ENCODE peak calls at places on chromosomes 1 and 21, in eight cellular contexts. F is cardiac muscle cell, T is Karpas-422, R is astrocyte, J is spleen, V is dorsolateral prefrontal cortex, D is GM06990, P is transverse colon. X is an unnamed sample.

GRCh38 chr1:12541274-12542137 is 76.5 kb downstream of the DHRS3 start:
- DNase-seq in F (peak; percentile 33), R (peak; percentile 86), V (no peak), J (no peak), D (no peak), T (no peak), P (peak; percentile 5), X (peak; percentile 55)

GRCh38 chr21:28943631-28944030 is 49.0 kb downstream of the LTN1 start:
- DNase-seq in J (no peak), V (no peak), F (no peak), D (no peak), P (no peak), R (peak; percentile 2), T (no peak), X (no peak)

GRCh38 chr1:96236156-96236739 is 485.3 kb upstream of the PTBP2 start:
- DNase-seq in T (peak; percentile 80), D (no peak), J (no peak), F (peak; percentile 52), P (peak; percentile 8), R (peak; percentile 45), V (no peak), X (no peak)

GRCh38 chr1:27331426-27331825 is 9.5 kb downstream of the TMEM222 start:
- DNase-seq in V (no peak), D (no peak), R (no peak), F (no peak), J (peak; percentile 58), P (no peak), T (no peak), X (no peak)

GRCh38 chr1:61338899-61339298 is 256.5 kb downstream of the NFIA start:
- DNase-seq in J (no peak), T (no peak), P (no peak), F (no peak), R (no peak), D (no peak), V (no peak), X (no peak)

GRCh38 chr1:72101840-72102632 is 180.3 kb downstream of the NEGR1 start:
- DNase-seq in D (no peak), T (no peak), J (no peak), P (no peak), V (no peak), R (no peak), F (no peak), X (no peak)

GRCh38 chr1:202264300-202265075 is 70.9 kb downstream of the LGR6 start:
- DNase-seq in R (no peak), D (no peak), V (no peak), P (no peak), T (no peak), F (no peak), J (peak; percentile 28), X (peak; percentile 6)

GRCh38 chr1:162186406-162186805 is 116.9 kb downstream of the NOS1AP start:
- DNase-seq in T (no peak), P (no peak), F (no peak), D (no peak), V (no peak), J (no peak), R (no peak), X (no peak)

GRCh38 chr1:29850358-29850757 is 614.0 kb downstream of the PTPRU start:
- DNase-seq in F (no peak), J (no peak), P (no peak), R (no peak), D (no peak), V (no peak), T (no peak), X (no peak)

GRCh38 chr1:104905322-104905721 is 1155.6 kb downstream of the AMY1C start:
- DNase-seq in R (no peak), D (no peak), F (no peak), T (no peak), P (no peak), V (no peak), J (no peak), X (no peak)

GRCh38 chr1:182802006-182802798 is 12.6 kb downstream of the NPL start:
- DNase-seq in R (no peak), D (no peak), P (no peak), V (no peak), T (no peak), F (no peak), J (no peak), X (no peak)

GRCh38 chr1:17828991-17829390 is 73.9 kb downstream of the ACTL8 start:
- DNase-seq in R (no peak), P (no peak), J (no peak), V (no peak), D (no peak), T (no peak), F (no peak), X (no peak)

GRCh38 chr1:10724948-10725852 is 71.2 kb downstream of the CASZ1 start:
- DNase-seq in P (no peak), V (no peak), J (no peak), F (no peak), R (peak; percentile 19), T (no peak), D (no peak), X (peak; percentile 47)

GRCh38 chr1:12129624-12130023 is 37.2 kb upstream of the TNFRSF1B start:
- DNase-seq in F (no peak), D (no peak), J (no peak), T (no peak), V (no peak), P (no peak), R (no peak), X (no peak)

GRCh38 chr1:225736651-225737097 is 41.0 kb upstream of the SRP9 start:
- DNase-seq in F (no peak), V (no peak), R (no peak), J (no peak), D (no peak), T (no peak), P (no peak), X (no peak)

GRCh38 chr1:207000641-207001291 is 30.5 kb upstream of the FCAMR start:
- DNase-seq in D (no peak), P (no peak), J (no peak), V (no peak), R (no peak), F (no peak), T (peak; percentile 5), X (no peak)

GRCh38 chr1:246219508-246220030 is 287.5 kb downstream of the SMYD3 start:
- DNase-seq in R (peak; percentile 44), D (peak; percentile 18), F (peak; percentile 61), P (no peak), V (no peak), T (peak; percentile 92), J (no peak), X (no peak)

GRCh38 chr1:23559985-23560755 is 869 bp upstream of the ID3 start:
- DNase-seq in D (no peak), V (no peak), R (no peak), P (no peak), F (peak; percentile 39), J (no peak), T (no peak), X (no peak)

GRCh38 chr1:14880456-14881316 is 272.9 kb upstream of the TMEM51 start:
- DNase-seq in D (no peak), F (no peak), P (no peak), T (no peak), J (no peak), V (no peak), R (peak; percentile 80), X (no peak)

GRCh38 chr1:92838519-92838918 is 6.7 kb downstream of the RPL5 start:
- DNase-seq in R (no peak), V (no peak), P (no peak), J (no peak), T (no peak), F (no peak), D (no peak), X (no peak)

GRCh38 chr1:226443439-226443838 is 35.5 kb upstream of the PARP1 start:
- DNase-seq in J (no peak), D (no peak), F (no peak), T (no peak), P (no peak), R (peak; percentile 79), V (no peak), X (no peak)

GRCh38 chr1:31577515-31578191 is 1.3 kb downstream of the TINAGL1 start:
- DNase-seq in F (no peak), D (no peak), P (no peak), T (no peak), R (peak; percentile 72), J (no peak), V (no peak), X (no peak)

GRCh38 chr21:45120975-45121374 is 46.6 kb downstream of the ADARB1 start:
- DNase-seq in V (no peak), D (no peak), R (no peak), F (no peak), J (no peak), P (no peak), T (no peak), X (no peak)
- H3K27me3 ChIP-seq in V (no peaks in the 10 kb centered on the region), D (no peaks in the 10 kb centered on the region), R (no peaks in the 10 kb centered on the region), F (no peaks in the 10 kb centered on the region), J (no peaks in the 10 kb centered on the region), P (no peaks in the 10 kb centered on the region), T (no peaks in the 10 kb centered on the region), X (no peaks in the 10 kb centered on the region)

DNA sequence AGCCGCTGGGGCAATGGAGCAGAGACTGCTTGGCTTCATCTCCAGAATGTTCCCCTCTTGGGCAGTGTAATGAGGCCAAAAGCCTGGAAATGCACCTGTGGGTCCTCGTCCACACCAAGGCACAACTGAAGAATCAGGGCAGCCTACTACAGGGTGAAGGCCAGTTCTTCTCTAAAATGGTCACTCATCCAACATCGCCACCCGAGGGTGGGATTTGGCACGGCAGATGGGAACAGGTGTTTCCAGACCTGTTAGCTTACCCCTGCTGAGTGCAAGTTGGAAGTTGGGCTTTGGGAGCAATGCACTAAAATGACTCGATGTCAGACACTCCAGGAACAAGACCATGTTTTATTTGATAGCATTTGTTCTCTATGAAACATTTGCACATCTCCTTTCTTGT is 543.7 kb downstream of the NPHP4 start:
- DNase-seq in F (no peak), R (no peak), P (no peak), T (peak; percentile 44), V (no peak), D (no peak), J (no peak), X (no peak)
- H3K27me3 ChIP-seq in F (no peaks in the 10 kb centered on the region), R (no peaks in the 10 kb centered on the region), P (peaks cover 53% of the 10 kb centered on the region), T (no peaks in the 10 kb centered on the region), V (no peaks in the 10 kb centered on the region), D (no peaks in the 10 kb centered on the region), J (no peaks in the 10 kb centered on the region), X (peaks cover 39% of the 10 kb centered on the region)

GRCh38 chr21:34700605-34701004 is 31.8 kb downstream of the CLIC6 start:
- DNase-seq in J (no peak), D (no peak), F (no peak), T (no peak), P (no peak), V (no peak), R (no peak), X (no peak)
- H3K27me3 ChIP-seq in J (peaks cover 4% of the 10 kb centered on the region), D (no peaks in the 10 kb centered on the region), F (no peaks in the 10 kb centered on the region), T (no peaks in the 10 kb centered on the region), P (no peaks in the 10 kb centered on the region), V (peaks cover 5% of the 10 kb centered on the region), R (peaks cover 9% of the 10 kb centered on the region), X (no peaks in the 10 kb centered on the region)

GRCh38 chr21:36699546-36700294 is 805 bp downstream of the SIM2 start:
- DNase-seq in J (no peak), F (no peak), R (no peak), T (no peak), P (no peak), V (no peak), D (no peak), X (no peak)
- H3K27me3 ChIP-seq in J (peaks cover 100% of the 10 kb centered on the region), F (peaks cover 100% of the 10 kb centered on the region), R (peaks cover 95% of the 10 kb centered on the region), T (no peaks in the 10 kb centered on the region), P (peaks cover 100% of the 10 kb centered on the region), V (peaks cover 100% of the 10 kb centered on the region), D (peaks cover 11% of the 10 kb centered on the region), X (peaks cover 19% of the 10 kb centered on the region)

X was measured in breast epithelium.